ENCODE peak calls at places on chromosomes 1 and 21, in six cellular contexts. W is GM23248; P is naive thymus-derived CD8-positive, alpha-beta T cell; Z is NCI-H1436 treated with DMSO at 0.1 percent for 48 hours; A is GM06990; U is AG04450. C is an unnamed sample.

GRCh38 chr1:218439541-218440295 is 94.6 kb downstream of the TGFB2 start:
- DNase-seq in W (peak), P (no peak), Z (no peak), A (no peak), U (no peak), C (no peak)

GRCh38 chr1:201672685-201673084 is 133.8 kb downstream of the NAV1 start:
- DNase-seq in W (no peak), P (no peak), Z (no peak), A (no peak), U (no peak), C (no peak)

GRCh38 chr1:180267761-180268555 is 37.9 kb downstream of the LHX4 start:
- DNase-seq in W (no peak), P (no peak), Z (no peak), A (no peak), U (no peak), C (no peak)

GRCh38 chr1:30700528-30701265 is 22.7 kb downstream of the MATN1 start:
- DNase-seq in W (peak), P (no peak), Z (no peak), A (no peak), U (peak), C (no peak)

GRCh38 chr1:4653328-4653660 is 1.1 kb upstream of the AJAP1 start:
- DNase-seq in W (no peak), P (no peak), Z (no peak), A (no peak), U (no peak), C (no peak)

GRCh38 chr1:48007044-48007443 is 9.9 kb upstream of the TRABD2B start:
- DNase-seq in W (peak), P (no peak), Z (no peak), A (no peak), U (no peak), C (no peak)

GRCh38 chr1:235724716-235725115 is 75.1 kb upstream of the GNG4 start:
- DNase-seq in W (no peak), P (no peak), Z (no peak), A (no peak), U (no peak), C (no peak)

GRCh38 chr1:113109908-113110554 is 37.0 kb downstream of the LRIG2 start:
- DNase-seq in W (peak), P (no peak), Z (no peak), A (no peak), U (peak), C (no peak)

GRCh38 chr1:65027699-65028358 is 61.5 kb upstream of the JAK1 start:
- DNase-seq in W (peak), P (no peak), Z (no peak), A (no peak), U (no peak), C (no peak)

GRCh38 chr1:101043776-101044175 is 18.2 kb upstream of the DPH5 start:
- DNase-seq in W (peak), P (no peak), Z (no peak), A (no peak), U (no peak), C (no peak)

GRCh38 chr1:183195146-183195571 is 9.1 kb downstream of the LAMC2 start:
- DNase-seq in W (peak), P (no peak), Z (no peak), A (peak), U (no peak), C (no peak)

GRCh38 chr1:5742801-5743200 is 249.4 kb downstream of the NPHP4 start:
- DNase-seq in W (no peak), P (no peak), Z (no peak), A (no peak), U (no peak), C (no peak)

GRCh38 chr21:33951276-33952178 is 35.9 kb upstream of the ATP5PO start:
- DNase-seq in W (peak), P (no peak), Z (no peak), A (peak), U (no peak), C (no peak)

GRCh38 chr1:62386351-62387121 is 50.3 kb upstream of the USP1 start:
- DNase-seq in W (no peak), P (no peak), Z (no peak), A (no peak), U (no peak), C (no peak)

GRCh38 chr1:56494306-56494705 is 85.1 kb downstream of the PLPP3 start:
- DNase-seq in W (no peak), P (no peak), Z (no peak), A (no peak), U (no peak), C (no peak)

GRCh38 chr1:202807926-202808757 is at the start of gene KDM5B:
- DNase-seq in W (peak), P (peak), Z (no peak), A (peak), U (peak), C (peak)

GRCh38 chr1:231139125-231139649 is 22.7 kb upstream of the TRIM67 start:
- DNase-seq in W (peak), P (no peak), Z (no peak), A (no peak), U (no peak), C (no peak)

GRCh38 chr1:94757931-94758330 is 62.2 kb upstream of the SLC44A3 start:
- DNase-seq in W (no peak), P (no peak), Z (no peak), A (no peak), U (no peak), C (no peak)

GRCh38 chr1:180057883-180058396 is 96.7 kb upstream of the QSOX1 start:
- DNase-seq in W (no peak), P (no peak), Z (no peak), A (no peak), U (no peak), C (no peak)

GRCh38 chr1:88890790-88891317 is 513 bp downstream of the GTF2B start:
- DNase-seq in W (peak), P (peak), Z (no peak), A (no peak), U (no peak), C (peak)

GRCh38 chr1:94858276-94858675 is 38.1 kb downstream of the SLC44A3 start:
- DNase-seq in W (peak), P (no peak), Z (no peak), A (no peak), U (no peak), C (no peak)

GRCh38 chr1:65148548-65149390 is 766 bp downstream of the AK4 start:
- DNase-seq in W (peak), P (peak), Z (no peak), A (peak), U (no peak), C (peak)

GRCh38 chr1:101240041-101240430 is 3.2 kb downstream of the S1PR1 start:
- DNase-seq in W (no peak), P (peak), Z (no peak), A (no peak), U (no peak), C (no peak)

GRCh38 chr1:39268906-39269305 is 64.4 kb downstream of the MACF1 start:
- DNase-seq in W (peak), P (no peak), Z (no peak), A (no peak), U (no peak), C (no peak)

GRCh38 chr1:15948600-15949452 is 27.1 kb downstream of the ZBTB17 start:
- DNase-seq in W (peak), P (no peak), Z (no peak), A (no peak), U (peak), C (no peak)

GRCh38 chr1:32500387-32501209 is 35.7 kb downstream of the ZBTB8B start:
- DNase-seq in W (peak), P (no peak), Z (no peak), A (peak), U (no peak), C (no peak)